ENCODE peak calls at places on chromosome 14, in five cellular contexts. R is CD8-positive, alpha-beta memory T cell; S is stimulated activated CD8-positive, alpha-beta memory T cell treated with anti-CD3 and anti-CD28 coated beads, Interleukin-15, amount 100 ng/mL, for 48 hours; U is sigmoid colon; X is AML-193. W is an unnamed sample.

GRCh38 chr14:71855399-71856036 is 76.7 kb upstream of the RGS6 start:
- DNase-seq in X (peak), S (peak), U (no peak), R (peak), W (peak)

GRCh38 chr14:100785626-100786025 is 40.3 kb upstream of the MEG3 start:
- DNase-seq in S (no peak), U (no peak), X (no peak), R (no peak), W (no peak)

GRCh38 chr14:103483600-103483999 is 39.0 kb downstream of the CKB start:
- DNase-seq in R (no peak), S (no peak), U (no peak), X (no peak), W (no peak)

GRCh38 chr14:54566410-54567223 is at the start of gene SAMD4A:
- DNase-seq in U (peak), R (peak), X (no peak), S (peak), W (peak)

GRCh38 chr14:76309572-76310551 is 66.1 kb upstream of the ESRRB start:
- DNase-seq in R (no peak), X (no peak), S (no peak), U (no peak), W (no peak)

GRCh38 chr14:94129758-94130414 is 482 bp upstream of the IFI27L2 start:
- DNase-seq in S (no peak), R (peak), X (no peak), U (no peak), W (peak)

GRCh38 chr14:78245238-78245637 is 75.1 kb downstream of the NRXN3 start:
- DNase-seq in X (no peak), R (no peak), U (no peak), S (no peak), W (no peak)

GRCh38 chr14:32635103-32635719 is 303.5 kb upstream of the NPAS3 start:
- DNase-seq in U (no peak), X (no peak), S (no peak), R (no peak), W (no peak)

GRCh38 chr14:53921027-53921426 is 35.6 kb downstream of the BMP4 start:
- DNase-seq in S (no peak), U (no peak), R (no peak), X (no peak), W (no peak)

GRCh38 chr14:101173698-101174521 is 270.4 kb upstream of the RTL1 start:
- DNase-seq in X (no peak), R (no peak), U (no peak), S (no peak), W (no peak)

GRCh38 chr14:92382677-92383076 is 59.7 kb downstream of the SLC24A4 start:
- DNase-seq in X (no peak), R (no peak), S (no peak), U (no peak), W (no peak)

GRCh38 chr14:33435911-33436310 is 497.2 kb downstream of the NPAS3 start:
- DNase-seq in S (no peak), R (no peak), U (no peak), X (no peak), W (no peak)

GRCh38 chr14:73613046-73613383 is 698 bp downstream of the ACOT6 start:
- DNase-seq in X (no peak), S (no peak), R (no peak), U (no peak), W (no peak)

GRCh38 chr14:68781161-68782021 is 11.5 kb downstream of the ZFP36L1 start:
- DNase-seq in R (peak), S (no peak), X (no peak), U (peak), W (peak)

GRCh38 chr14:91249841-91250616 is 5.5 kb upstream of the GPR68 start:
- DNase-seq in R (no peak), S (peak), U (no peak), X (peak), W (peak)

GRCh38 chr14:67815573-67816235 is 686 bp downstream of the ZFYVE26 start:
- DNase-seq in U (no peak), X (peak), R (no peak), S (no peak), W (no peak)

GRCh38 chr14:61280526-61281185 is 482 bp downstream of the TMEM30B start:
- DNase-seq in S (peak), U (no peak), X (no peak), R (peak), W (no peak)

GRCh38 chr14:34833545-34834523 is 41.3 kb downstream of the BAZ1A start:
- DNase-seq in S (no peak), R (peak), U (no peak), X (peak), W (no peak)

GRCh38 chr14:34325493-34325892 is 136.5 kb downstream of the SPTSSA start:
- DNase-seq in R (no peak), X (no peak), U (no peak), S (no peak), W (no peak)

GRCh38 chr14:103716091-103716801 is 636 bp downstream of the ZFYVE21 start:
- DNase-seq in R (no peak), U (no peak), S (no peak), X (peak), W (peak)

GRCh38 chr14:19775587-19775986 is 2.3 kb downstream of the OR4M1 start:
- DNase-seq in U (no peak), R (no peak), X (no peak), S (no peak), W (no peak)

GRCh38 chr14:53331247-53331646 is 178.1 kb upstream of the DDHD1 start:
- DNase-seq in X (no peak), U (no peak), S (no peak), R (no peak), W (no peak)

GRCh38 chr14:77580964-77581505 is 35.4 kb downstream of the SPTLC2 start:
- DNase-seq in X (no peak), S (no peak), U (no peak), R (peak), W (no peak)

GRCh38 chr14:97780804-97781203 is 983.6 kb downstream of the VRK1 start:
- DNase-seq in R (no peak), X (no peak), U (no peak), S (no peak), W (no peak)

GRCh38 chr14:29643415-29644206 is 284.0 kb downstream of the PRKD1 start:
- DNase-seq in S (no peak), U (no peak), R (no peak), X (no peak), W (no peak)

GRCh38 chr14:103273145-103273846 is 60.7 kb upstream of the EIF5 start:
- DNase-seq in U (no peak), X (no peak), R (no peak), S (no peak), W (no peak)